ENCODE peak calls at places on chromosomes 3 and 15, in ten cellular contexts. T is natural killer cell; I is mucosa of descending colon; P is naive thymus-derived CD8-positive, alpha-beta T cell; J is K562; B is body of pancreas; O is left lung; R is right lobe of liver; S is aorta; N is stimulated activated naive CD8-positive, alpha-beta T cell treated with anti-CD3 and anti-CD28 coated beads, Interleukin-15, amount 100 ng/mL, for 72 hours. G is an unnamed sample.

GRCh38 chr15:78672285-78673003 is 31.4 kb upstream of the CHRNB4 start:
- ATAC-seq in T (no peak), I (no peak), P (no peak), J (peak; percentile 47), B (no peak), O (no peak), R (no peak), S (no peak), N (no peak), G (no peak)

GRCh38 chr3:129068291-129068886 is 7.8 kb downstream of the GP9 start:
- ATAC-seq in T (peak; percentile 33), I (no peak), P (peak; percentile 84), J (no peak), B (peak; percentile 68), O (peak; percentile 81), R (peak; percentile 67), S (no peak), N (peak; percentile 71), G (no peak)

GRCh38 chr3:12741205-12741604 is 17.9 kb downstream of the TMEM40 start:
- ATAC-seq in T (no peak), I (no peak), P (no peak), J (peak; percentile 43), B (no peak), O (peak; percentile 94), R (no peak), S (no peak), N (no peak), G (no peak)

GRCh38 chr3:127462111-127462655 is 128.3 kb downstream of the TPRA1 start:
- ATAC-seq in T (no peak), I (no peak), P (no peak), J (no peak), B (no peak), O (no peak), R (no peak), S (no peak), N (no peak), G (no peak)

GRCh38 chr3:114834175-114834940 is 312.7 kb downstream of the ZBTB20 start:
- ATAC-seq in T (no peak), I (no peak), P (no peak), J (no peak), B (no peak), O (no peak), R (no peak), S (no peak), N (no peak), G (no peak)

GRCh38 chr3:114253505-114253904 is 16.1 kb upstream of the ZNF80 start:
- ATAC-seq in T (no peak), I (no peak), P (no peak), J (no peak), B (no peak), O (no peak), R (no peak), S (no peak), N (no peak), G (peak; percentile 16)

GRCh38 chr15:52103217-52104207 is 9.1 kb downstream of the BCL2L10 start:
- ATAC-seq in T (no peak), I (peak; percentile 69), P (no peak), J (no peak), B (peak; percentile 56), O (peak; percentile 77), R (no peak), S (peak; percentile 68), N (peak; percentile 71), G (peak; percentile 85)

GRCh38 chr15:40456299-40456712 is 14.5 kb upstream of the CHST14 start:
- ATAC-seq in T (no peak), I (no peak), P (no peak), J (no peak), B (peak; percentile 60), O (peak; percentile 70), R (peak; percentile 34), S (no peak), N (no peak), G (no peak)

GRCh38 chr3:188979236-188979635 is 192.5 kb upstream of the TPRG1 start:
- ATAC-seq in T (no peak), I (no peak), P (no peak), J (no peak), B (no peak), O (no peak), R (no peak), S (no peak), N (no peak), G (no peak)

GRCh38 chr3:15291589-15292541 is 40.5 kb downstream of the SH3BP5 start:
- ATAC-seq in T (peak; percentile 88), I (peak; percentile 70), P (peak; percentile 98), J (peak; percentile 44), B (no peak), O (no peak), R (no peak), S (no peak), N (peak; percentile 98), G (peak; percentile 86)

GRCh38 chr15:40050788-40051615 is 12.0 kb upstream of the SRP14 start:
- ATAC-seq in T (peak; percentile 41), I (no peak), P (no peak), J (peak; percentile 32), B (no peak), O (no peak), R (no peak), S (no peak), N (peak; percentile 16), G (no peak)

GRCh38 chr15:77516076-77516475 is 95.4 kb downstream of the HMG20A start:
- ATAC-seq in T (no peak), I (no peak), P (no peak), J (no peak), B (no peak), O (no peak), R (no peak), S (no peak), N (no peak), G (no peak)

GRCh38 chr15:94929282-94929681 is 697.9 kb downstream of the MCTP2 start:
- ATAC-seq in T (no peak), I (no peak), P (no peak), J (no peak), B (no peak), O (no peak), R (no peak), S (no peak), N (no peak), G (no peak)

G was measured in activated T-helper 17 cell treated with anti-CD3 and anti-CD28 coated beads, Interleukin-2, amount 50 U/mL, for 72 hours.